ENCODE peak calls at places on chromosomes 16 and 17, in seven cellular contexts. B is fibroblast of pulmonary artery; H is stimulated activated effector memory CD8-positive, alpha-beta T cell treated with anti-CD3 and anti-CD28 coated beads, Interleukin-12 subunit alpha, Interleukin-12 subunit beta, amount 100 ng/mL, for 72 hours; N is Peyer's patch; U is Calu3; K is nephron progenitor cell; I is ovary. S is an unnamed sample.

GRCh38 chr16:65754799-65755691 is 611.4 kb upstream of the CDH5 start:
- DNase-seq in B (peak), H (no peak), N (no peak), U (no peak), K (no peak), I (peak), S (no peak)

GRCh38 chr16:81003610-81004460 is 2.9 kb downstream of the CMC2 start:
- DNase-seq in B (peak), H (peak), N (no peak), U (no peak), K (no peak), I (no peak), S (no peak)

GRCh38 chr17:35849469-35850348 is 19.0 kb downstream of the HEATR9 start:
- DNase-seq in B (peak), H (peak), N (peak), U (peak), K (peak), I (no peak), S (no peak)

GRCh38 chr16:88702364-88703210 is 3.6 kb downstream of the RNF166 start:
- DNase-seq in B (no peak), H (no peak), N (no peak), U (no peak), K (no peak), I (no peak), S (no peak)

GRCh38 chr16:67571464-67571863 is 9.1 kb downstream of the CTCF start:
- DNase-seq in B (peak), H (no peak), N (no peak), U (no peak), K (no peak), I (no peak), S (no peak)

GRCh38 chr17:58084317-58084981 is 1.2 kb downstream of the DYNLL2 start:
- DNase-seq in B (peak), H (peak), N (peak), U (peak), K (no peak), I (peak), S (peak)

GRCh38 chr17:8345052-8345690 is 5.5 kb downstream of the ODF4 start:
- DNase-seq in B (no peak), H (no peak), N (no peak), U (no peak), K (no peak), I (no peak), S (no peak)

GRCh38 chr16:20901441-20902112 is 1.0 kb downstream of the LYRM1 start:
- DNase-seq in B (peak), H (peak), N (peak), U (peak), K (peak), I (peak), S (no peak)

GRCh38 chr17:68328676-68329075 is 37.4 kb downstream of the ARSG start:
- DNase-seq in B (no peak), H (no peak), N (no peak), U (peak), K (no peak), I (no peak), S (no peak)

GRCh38 chr16:19068237-19068815 is 912 bp downstream of the COQ7 start:
- DNase-seq in B (no peak), H (no peak), N (no peak), U (no peak), K (no peak), I (no peak), S (no peak)

GRCh38 chr17:59375858-59376257 is 44.4 kb downstream of the YPEL2 start:
- DNase-seq in B (no peak), H (no peak), N (no peak), U (no peak), K (no peak), I (no peak), S (no peak)

GRCh38 chr17:21679256-21680146 is 12.8 kb upstream of the KCNJ18 start:
- DNase-seq in B (no peak), H (no peak), N (peak), U (no peak), K (no peak), I (no peak), S (no peak)

GRCh38 chr16:78490847-78491246 is 391.4 kb downstream of the WWOX start:
- DNase-seq in B (no peak), H (no peak), N (no peak), U (no peak), K (no peak), I (no peak), S (no peak)

GRCh38 chr17:4134756-4135155 is 8.1 kb downstream of the ZZEF1 start:
- DNase-seq in B (no peak), H (no peak), N (peak), U (no peak), K (no peak), I (no peak), S (no peak)

GRCh38 chr16:82506734-82507133 is 120.0 kb upstream of the CDH13 start:
- DNase-seq in B (no peak), H (no peak), N (no peak), U (no peak), K (no peak), I (no peak), S (no peak)

GRCh38 chr16:351804-352520 is 561 bp downstream of the AXIN1 start:
- DNase-seq in B (no peak), H (no peak), N (peak), U (peak), K (peak), I (no peak), S (no peak)

GRCh38 chr16:27321013-27321960 is 7.5 kb downstream of the IL4R start:
- DNase-seq in B (peak), H (no peak), N (peak), U (no peak), K (no peak), I (no peak), S (peak)

GRCh38 chr16:86740817-86741799 is 162.8 kb downstream of the FOXL1 start:
- DNase-seq in B (peak), H (no peak), N (no peak), U (peak), K (peak), I (no peak), S (peak)